ENCODE peak calls at places on chromosomes 5 and 9, in seven cellular contexts. H is activated T-helper 1 cell treated with Interleukin-2 at 50 U/mL for 16 hours, J is left kidney, N is anterior cingulate cortex, G is PC-3, O is RKO, W is epithelial cell of esophagus. U is an unnamed sample.

GRCh38 chr9:36892279-36892678 is 141.8 kb downstream of the PAX5 start:
- DNase-seq in H (no peak), J (no peak), N (no peak), G (peak; percentile 43), O (no peak), W (peak; percentile 73), U (no peak)

GRCh38 chr5:22754155-22754554 is 99.0 kb downstream of the CDH12 start:
- DNase-seq in H (no peak), J (no peak), N (no peak), G (no peak), O (no peak), W (no peak), U (no peak)

GRCh38 chr5:52657231-52657645 is 130.5 kb upstream of the ITGA1 start:
- DNase-seq in H (no peak), J (peak; percentile 58), N (no peak), G (peak; percentile 63), O (peak; percentile 71), W (peak; percentile 62), U (no peak)

GRCh38 chr9:16575142-16575877 is 295.2 kb downstream of the BNC2 start:
- DNase-seq in H (no peak), J (peak; percentile 33), N (no peak), G (peak; percentile 33), O (no peak), W (no peak), U (no peak)

GRCh38 chr5:113378486-113378885 is 56.3 kb downstream of the TSSK1B start:
- DNase-seq in H (no peak), J (no peak), N (no peak), G (no peak), O (no peak), W (peak; percentile 13), U (no peak)

GRCh38 chr9:128635266-128636023 is 21.2 kb downstream of the DYNC2I2 start:
- DNase-seq in H (no peak), J (peak; percentile 80), N (no peak), G (peak; percentile 97), O (peak; percentile 99), W (peak; percentile 97), U (no peak)

GRCh38 chr5:100616981-100617380 is 81.8 kb downstream of the FAM174A start:
- DNase-seq in H (no peak), J (no peak), N (no peak), G (no peak), O (no peak), W (no peak), U (no peak)

GRCh38 chr9:130332384-130332926 is 66.9 kb downstream of the HMCN2 start:
- DNase-seq in H (no peak), J (no peak), N (no peak), G (no peak), O (no peak), W (no peak), U (no peak)

GRCh38 chr9:75488714-75489100 is 400.4 kb downstream of the OSTF1 start:
- DNase-seq in H (no peak), J (no peak), N (peak; percentile 23), G (no peak), O (no peak), W (no peak), U (no peak)

GRCh38 chr9:126456396-126456795 is 129.8 kb downstream of the MVB12B start:
- DNase-seq in H (no peak), J (no peak), N (no peak), G (no peak), O (no peak), W (peak; percentile 40), U (no peak)

GRCh38 chr9:16276866-16277265 is 593.6 kb downstream of the BNC2 start:
- DNase-seq in H (no peak), J (no peak), N (no peak), G (no peak), O (no peak), W (no peak), U (no peak)

GRCh38 chr9:79809931-79810330 is 238.2 kb downstream of the TLE4 start:
- DNase-seq in H (no peak), J (peak; percentile 13), N (no peak), G (peak; percentile 71), O (no peak), W (peak; percentile 19), U (no peak)

GRCh38 chr5:104659497-104659896 is 1096.9 kb upstream of the NUDT12 start:
- DNase-seq in H (no peak), J (no peak), N (no peak), G (no peak), O (no peak), W (no peak), U (no peak)

GRCh38 chr5:151660616-151661015 is 26.1 kb downstream of the SPARC start:
- DNase-seq in H (no peak), J (no peak), N (no peak), G (no peak), O (no peak), W (peak; percentile 61), U (no peak)

GRCh38 chr9:89872913-89873707 is 268.3 kb downstream of the GADD45G start:
- DNase-seq in H (no peak), J (no peak), N (no peak), G (no peak), O (no peak), W (no peak), U (no peak)

GRCh38 chr5:67548520-67549262 is 352.1 kb upstream of the CD180 start:
- DNase-seq in H (no peak), J (no peak), N (no peak), G (no peak), O (no peak), W (no peak), U (no peak)

GRCh38 chr9:6822696-6823095 is 64.9 kb downstream of the KDM4C start:
- DNase-seq in H (no peak), J (no peak), N (no peak), G (no peak), O (no peak), W (no peak), U (no peak)

GRCh38 chr5:88743231-88743879 is 139.6 kb downstream of the MEF2C start:
- DNase-seq in H (no peak), J (no peak), N (no peak), G (peak; percentile 66), O (peak; percentile 5), W (no peak), U (no peak)

GRCh38 chr5:137619191-137619870 is 116.6 kb downstream of the KLHL3 start:
- DNase-seq in H (no peak), J (peak; percentile 46), N (peak; percentile 28), G (peak; percentile 90), O (peak; percentile 15), W (peak; percentile 70), U (no peak)

GRCh38 chr5:159181152-159181551 is 28.2 kb downstream of the RNF145 start:
- DNase-seq in H (no peak), J (no peak), N (no peak), G (no peak), O (no peak), W (peak; percentile 45), U (no peak)

U was measured in activated T-helper 9 cell treated with anti-CD3 and anti-CD28 coated beads, Interleukin-2, amount 50 U/mL, for 16 hours.